ENCODE peak calls at places on chromosome 13, in five cellular contexts. O is A549, Q is WTC11, H is GM12878, E is K562. V is an unnamed sample.

GRCh38 chr13:39415403-39415802 is 187.6 kb downstream of the LHFPL6 start:
- DNase-seq in O (peak; percentile 24), Q (peak; percentile 56), H (no peak), E (no peak), V (no peak)

GRCh38 chr13:112725346-112726017 is 35.6 kb downstream of the ATP11A start:
- DNase-seq in O (peak; percentile 29), Q (no peak), H (peak; percentile 24), E (no peak), V (no peak)

GRCh38 chr13:109764045-109764444 is 22.3 kb downstream of the IRS2 start:
- DNase-seq in O (no peak), Q (no peak), H (no peak), E (no peak), V (no peak)

GRCh38 chr13:47611664-47612288 is 389.3 kb downstream of the SUCLA2 start:
- DNase-seq in O (no peak), Q (no peak), H (no peak), E (no peak), V (no peak)

GRCh38 chr13:62910541-62910940 is 1494.9 kb upstream of the PCDH20 start:
- DNase-seq in O (no peak), Q (no peak), H (no peak), E (no peak), V (no peak)

GRCh38 chr13:99366075-99366987 is 59.1 kb upstream of the GPR183 start:
- DNase-seq in O (no peak), Q (no peak), H (peak; percentile 87), E (no peak), V (no peak)

GRCh38 chr13:114007566-114007965 is 33.7 kb upstream of the C13orf46 start:
- DNase-seq in O (no peak), Q (peak; percentile 3), H (no peak), E (no peak), V (no peak)

GRCh38 chr13:99575376-99575775 is 74.1 kb downstream of the TM9SF2 start:
- DNase-seq in O (no peak), Q (peak; percentile 43), H (no peak), E (no peak), V (no peak)

GRCh38 chr13:112567161-112567862 is 20.6 kb downstream of the TUBGCP3 start:
- DNase-seq in O (no peak), Q (no peak), H (no peak), E (no peak), V (no peak)

GRCh38 chr13:41960700-41961697 is at the start of gene VWA8:
- DNase-seq in O (peak; percentile 86), Q (peak; percentile 90), H (no peak), E (peak; percentile 82), V (peak; percentile 59)

GRCh38 chr13:41962994-41963393 is 2.1 kb upstream of the VWA8 start:
- DNase-seq in O (no peak), Q (no peak), H (no peak), E (no peak), V (no peak)

GRCh38 chr13:41955605-41956004 is 5.3 kb downstream of the VWA8 start:
- DNase-seq in O (no peak), Q (no peak), H (no peak), E (no peak), V (no peak)

GRCh38 chr13:41956272-41956671 is 4.6 kb downstream of the VWA8 start:
- DNase-seq in O (no peak), Q (no peak), H (no peak), E (no peak), V (no peak)

GRCh38 chr13:41960195-41960699 is 662 bp downstream of the VWA8 start:
- DNase-seq in O (no peak), Q (no peak), H (no peak), E (peak; percentile 40), V (peak; percentile 46)
- TF ChIP-seq ESRRA in O (no peak), Q (no peak), H (peak; percentile 26), E (peak; percentile 81), V (no peak)

GRCh38 chr13:41273806-41274441 is 10.5 kb upstream of the MTRF1 start:
- DNase-seq in O (peak; percentile 9), Q (no peak), H (no peak), E (no peak), V (no peak)

GRCh38 chr13:41271456-41272285 is 8.3 kb upstream of the MTRF1 start:
- DNase-seq in O (no peak), Q (no peak), H (peak; percentile 16), E (no peak), V (no peak)

GRCh38 chr13:41267106-41267505 is 3.7 kb upstream of the MTRF1 start:
- DNase-seq in O (no peak), Q (no peak), H (no peak), E (no peak), V (no peak)

GRCh38 chr13:41263261-41263971 is at the start of gene MTRF1:
- DNase-seq in O (peak; percentile 72), Q (peak; percentile 67), H (peak; percentile 61), E (peak; percentile 82), V (peak; percentile 69)

DNA sequence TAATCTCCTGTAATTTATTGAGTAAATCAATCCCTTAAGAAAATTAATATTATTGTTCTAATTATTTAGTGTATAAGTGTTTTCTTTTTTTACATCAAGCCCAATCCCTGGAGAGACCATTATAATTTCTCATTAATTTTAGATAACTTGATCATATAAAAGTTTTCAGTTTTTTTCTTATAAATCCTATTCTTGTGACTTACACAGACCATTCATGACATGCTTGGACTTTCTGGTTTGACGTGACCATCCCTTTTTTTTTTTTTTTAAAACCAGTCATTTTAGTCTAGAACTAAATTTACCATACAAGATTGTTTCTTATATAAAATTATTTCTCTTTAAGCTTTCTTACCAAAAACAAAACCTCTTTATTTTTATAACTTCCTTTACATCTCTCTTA is 5.4 kb upstream of the MTRF1 start:
- DNase-seq in O (peak; percentile 56), Q (no peak), H (no peak), E (peak; percentile 20), V (no peak)
- TF ChIP-seq ESRRA in O (no peak), Q (no peak), H (no peak), E (no peak), V (no peak)

GRCh38 chr13:96994030-96994848 is at the start of gene OXGR1:
- DNase-seq in O (no peak), Q (peak; percentile 29), H (no peak), E (peak; percentile 4), V (no peak)
- TF ChIP-seq ESRRA in O (no peak), Q (peak; percentile 38), H (no peak), E (no peak), V (no peak)

DNA sequence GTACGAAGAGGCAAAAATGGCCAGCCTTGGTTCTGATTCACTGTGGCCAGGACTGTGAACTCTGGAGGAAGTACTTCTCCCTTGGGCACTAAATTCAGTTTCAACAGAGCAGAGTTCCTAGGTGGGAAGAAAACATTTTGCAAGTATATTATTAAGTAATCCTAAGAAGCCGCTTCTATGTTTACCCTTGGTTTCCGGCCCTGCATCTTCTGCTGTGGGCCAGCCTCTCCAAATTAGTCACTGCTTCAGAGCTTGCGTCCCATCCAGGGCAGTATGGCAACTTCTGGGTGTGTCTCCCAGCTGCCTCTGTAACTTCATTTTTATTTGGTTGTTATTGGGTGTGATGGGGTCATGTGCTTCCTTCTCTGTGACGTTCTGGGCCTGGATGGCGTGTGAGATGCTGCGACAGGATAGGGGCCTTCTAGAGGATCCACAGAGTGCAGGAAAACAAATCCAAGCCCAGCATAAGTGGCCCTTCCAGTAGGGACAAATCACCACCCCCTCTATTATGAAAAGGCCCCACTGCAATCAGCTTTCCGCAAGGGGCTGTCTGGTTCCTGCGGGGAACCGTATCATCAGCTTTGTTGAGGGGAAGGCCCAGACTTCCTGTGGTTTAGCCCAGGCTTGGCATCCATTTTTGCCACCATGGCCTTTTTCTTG is 55.1 kb upstream of the C1QTNF9 start:
- DNase-seq in O (no peak), Q (no peak), H (no peak), E (no peak), V (no peak)
- TF ChIP-seq ESRRA in O (no peak), Q (no peak), H (no peak), E (no peak), V (no peak)

DNA sequence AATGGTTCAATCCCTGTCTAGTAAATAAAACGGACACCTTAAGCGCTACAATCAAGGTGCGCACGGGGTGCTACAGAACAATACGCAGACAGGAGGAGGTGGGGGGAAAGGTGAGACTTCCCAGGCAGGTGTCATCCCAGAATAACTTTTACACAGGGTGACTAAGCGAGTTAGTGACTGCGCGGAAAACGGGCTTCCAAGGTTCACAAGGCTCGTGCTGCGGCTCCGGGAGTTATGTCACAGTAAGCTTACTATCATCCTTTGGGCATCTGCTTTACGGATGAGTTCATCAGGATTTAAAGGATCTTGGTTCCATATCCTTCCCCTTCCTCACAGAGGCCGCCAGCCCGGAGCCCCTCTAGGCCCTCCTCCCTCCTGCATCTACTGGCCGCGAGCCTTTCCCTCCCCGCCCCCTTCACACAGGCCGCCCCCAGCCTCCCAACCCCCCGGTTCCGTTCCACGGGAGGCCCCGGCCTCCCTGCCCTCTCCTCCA is 487 bp upstream of the IFT88 start:
- DNase-seq in O (peak; percentile 76), Q (no peak), H (no peak), E (peak; percentile 71), V (peak; percentile 76)
- TF ChIP-seq ESRRA in O (no peak), Q (no peak), H (no peak), E (no peak), V (no peak)

DNA sequence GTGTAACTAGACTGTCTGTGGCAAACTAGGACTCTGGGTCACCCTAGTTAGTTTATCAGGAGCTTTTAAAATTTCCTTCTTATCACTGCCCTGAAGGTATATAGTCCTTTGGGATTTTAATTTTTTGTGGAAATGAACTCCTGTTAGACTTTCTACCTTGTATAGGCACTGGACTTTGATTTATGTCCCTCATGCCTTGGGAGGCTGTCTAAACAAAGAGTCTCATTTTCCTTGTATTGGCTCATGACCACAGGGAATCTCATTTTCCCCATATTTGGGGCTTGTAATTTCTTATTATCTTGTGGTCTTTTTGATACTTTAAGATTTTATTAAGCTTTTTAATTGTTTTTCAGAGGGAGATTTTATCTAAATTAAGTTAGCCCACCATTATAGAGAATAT is 21.4 kb downstream of the KCTD4 start:
- DNase-seq in O (peak; percentile 33), Q (no peak), H (no peak), E (no peak), V (peak; percentile 70)
- TF ChIP-seq ESRRA in O (no peak), Q (no peak), H (no peak), E (no peak), V (no peak)

GRCh38 chr13:90156390-90156789 is 1191.1 kb upstream of the MIR17HG start:
- DNase-seq in O (no peak), Q (no peak), H (no peak), E (no peak), V (no peak)

DNA sequence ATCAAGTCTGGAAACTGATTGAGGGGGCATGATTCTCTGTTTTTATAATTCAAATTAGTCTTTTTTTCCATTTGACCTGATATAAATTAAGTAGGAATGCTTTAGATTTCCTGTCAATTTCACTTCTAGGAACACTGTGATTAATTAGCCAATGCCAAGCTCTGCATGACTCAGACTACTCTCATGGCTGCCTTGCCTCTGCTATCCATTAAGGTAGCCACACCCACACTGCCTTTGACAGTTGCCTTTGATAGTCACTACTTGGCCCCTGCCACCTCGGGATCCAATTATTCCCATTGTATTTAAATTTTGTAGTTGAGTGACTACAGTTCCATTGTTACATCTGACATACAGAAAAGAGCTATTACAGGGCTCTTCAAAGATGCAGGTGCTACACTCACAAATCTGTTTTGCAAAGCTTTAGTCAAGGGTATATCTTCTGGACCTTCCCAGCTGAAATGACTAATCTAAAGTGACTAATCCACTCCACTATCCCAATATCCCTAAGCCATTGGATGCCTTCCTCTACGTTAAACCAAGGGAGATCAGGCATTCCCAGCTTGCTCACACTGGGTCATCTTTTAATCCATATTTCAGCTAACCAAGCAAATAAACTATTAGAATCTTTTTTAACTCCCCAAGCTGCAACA is 1193.1 kb upstream of the MIR17HG start:
- DNase-seq in O (no peak), Q (no peak), H (no peak), E (no peak), V (no peak)
- TF ChIP-seq ESRRA in O (no peak), Q (no peak), H (no peak), E (no peak), V (no peak)

GRCh38 chr13:77521595-77522367 is 13.7 kb upstream of the SCEL start:
- DNase-seq in O (peak; percentile 87), Q (peak; percentile 33), H (no peak), E (no peak), V (no peak)
- TF ChIP-seq ESRRA in O (no peak), Q (no peak), H (no peak), E (no peak), V (no peak)